ENCODE peak calls at places on chromosome 10, in five cellular contexts. O is transverse colon, Z is fibroblast of lung, N is AG10803, F is suprapubic skin. B is an unnamed sample.

GRCh38 chr10:12264204-12264908 is 68.4 kb downstream of the CDC123 start:
- DNase-seq in O (peak), Z (peak), F (peak), N (peak), B (peak)

GRCh38 chr10:47449102-47449978 is 34.6 kb downstream of the ANXA8 start:
- DNase-seq in F (no peak), Z (no peak), N (no peak), O (no peak), B (no peak)

GRCh38 chr10:18303851-18304800 is 163.9 kb downstream of the CACNB2 start:
- DNase-seq in O (no peak), F (no peak), N (no peak), Z (no peak), B (no peak)

GRCh38 chr10:120783901-120784300 is 67.3 kb upstream of the WDR11 start:
- DNase-seq in N (no peak), F (no peak), O (no peak), Z (no peak), B (no peak)

GRCh38 chr10:43885252-43885651 is 236.6 kb upstream of the ZNF32 start:
- DNase-seq in O (no peak), N (no peak), Z (no peak), F (no peak), B (no peak)

GRCh38 chr10:130767116-130767730 is 544.3 kb downstream of the TCERG1L start:
- DNase-seq in Z (no peak), N (no peak), O (no peak), F (peak), B (no peak)

GRCh38 chr10:122642726-122643605 is 56.7 kb downstream of the C10orf120 start:
- DNase-seq in F (peak), Z (no peak), N (no peak), O (no peak), B (no peak)

GRCh38 chr10:96586419-96587254 is at the start of gene TM9SF3:
- DNase-seq in F (peak), Z (peak), O (peak), N (peak), B (peak)

GRCh38 chr10:86692664-86693063 is 24.4 kb downstream of the LDB3 start:
- DNase-seq in Z (no peak), F (no peak), N (no peak), O (no peak), B (no peak)

GRCh38 chr10:120943542-120943941 is 92.4 kb downstream of the WDR11 start:
- DNase-seq in N (no peak), Z (no peak), O (no peak), F (no peak), B (no peak)

GRCh38 chr10:13909911-13910617 is 323.3 kb downstream of the PRPF18 start:
- DNase-seq in F (no peak), Z (no peak), O (no peak), N (no peak), B (peak)

GRCh38 chr10:24519950-24520349 is 203.7 kb downstream of the ARHGAP21 start:
- DNase-seq in N (no peak), Z (no peak), F (no peak), O (no peak), B (no peak)

GRCh38 chr10:23479798-23480473 is 41.1 kb downstream of the OTUD1 start:
- DNase-seq in Z (no peak), N (no peak), O (no peak), F (no peak), B (no peak)

GRCh38 chr10:43892062-43892765 is 243.5 kb upstream of the ZNF32 start:
- DNase-seq in Z (peak), F (no peak), O (no peak), N (peak), B (peak)

GRCh38 chr10:26755443-26755903 is 58.0 kb downstream of the PDSS1 start:
- DNase-seq in N (peak), Z (peak), F (no peak), O (no peak), B (peak)

GRCh38 chr10:124145109-124145860 is 51.9 kb upstream of the CHST15 start:
- DNase-seq in O (peak), N (peak), Z (peak), F (no peak), B (peak)

GRCh38 chr10:100890141-100890695 is 22.5 kb upstream of the SLF2 start:
- DNase-seq in O (no peak), Z (no peak), N (no peak), F (no peak), B (no peak)

GRCh38 chr10:100887761-100888296 is 24.9 kb upstream of the SLF2 start:
- DNase-seq in Z (no peak), F (peak), N (no peak), O (no peak), B (no peak)

GRCh38 chr10:100888957-100889356 is 23.8 kb upstream of the SLF2 start:
- DNase-seq in F (no peak), Z (peak), O (no peak), N (no peak), B (no peak)

GRCh38 chr10:100889546-100889945 is 23.2 kb upstream of the SLF2 start:
- DNase-seq in O (no peak), Z (no peak), F (no peak), N (no peak), B (no peak)

GRCh38 chr10:100890696-100891271 is 22.0 kb upstream of the SLF2 start:
- DNase-seq in F (no peak), N (peak), O (no peak), Z (peak), B (peak)
- H3K4me3 ChIP-seq in F (no peak), N (no peak), O (no peak), Z (no peak), B (no peak)

DNA sequence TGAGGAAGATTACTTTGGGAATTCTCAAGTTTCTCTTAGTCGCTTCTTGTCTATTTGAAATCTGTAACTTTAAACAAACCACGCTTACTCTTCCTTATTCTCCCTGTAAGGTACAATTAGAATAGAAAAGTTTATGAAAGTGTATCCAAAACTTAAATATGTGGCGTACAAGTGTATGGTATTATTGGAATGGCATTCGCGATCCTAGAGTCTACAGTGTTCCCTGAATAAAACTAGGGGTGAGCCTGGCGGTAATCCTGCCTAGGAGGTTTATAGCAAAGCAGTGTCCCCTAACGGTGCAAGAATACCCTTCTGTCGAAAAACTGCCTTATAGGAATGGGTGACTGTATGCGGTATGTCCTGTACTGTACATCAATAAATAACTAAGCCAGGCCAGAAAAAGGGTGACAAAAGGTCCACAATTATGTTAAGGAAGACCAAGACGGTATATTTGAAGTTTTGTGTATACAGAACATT is 1.2 kb downstream of the TASOR2 start:
- DNase-seq in N (peak), O (no peak), Z (no peak), F (no peak), B (no peak)
- TF ChIP-seq CTCF in N (no peak), O (no peak), Z (no peak), F (no peak), B (peak)

GRCh38 chr10:113129117-113129516 is 179.1 kb downstream of the TCF7L2 start:
- DNase-seq in F (no peak), N (no peak), O (no peak), Z (no peak), B (no peak)
- H3K4me3 ChIP-seq in F (peak), N (peak), O (no peak), Z (no peak), B (peak)

GRCh38 chr10:8853048-8853447 is 798.6 kb downstream of the GATA3 start:
- DNase-seq in F (no peak), Z (no peak), O (no peak), N (no peak), B (no peak)
- TF ChIP-seq CTCF in F (no peak), Z (no peak), O (no peak), N (no peak), B (no peak)

GRCh38 chr10:112203328-112204076 is 19.9 kb upstream of the GPAM start:
- DNase-seq in Z (no peak), O (no peak), N (no peak), F (no peak), B (peak)
- H3K4me3 ChIP-seq in Z (no peak), O (no peak), N (no peak), F (no peak), B (no peak)

GRCh38 chr10:67257427-67258144 is 331.8 kb downstream of the LRRTM3 start:
- DNase-seq in O (no peak), F (no peak), Z (no peak), N (no peak), B (no peak)

GRCh38 chr10:67256984-67257383 is 331.1 kb downstream of the LRRTM3 start:
- DNase-seq in F (no peak), O (no peak), Z (peak), N (no peak), B (no peak)

GRCh38 chr10:67259319-67259929 is 333.6 kb downstream of the LRRTM3 start:
- DNase-seq in O (no peak), Z (no peak), F (no peak), N (no peak), B (no peak)

GRCh38 chr10:67262675-67263074 is 336.8 kb downstream of the LRRTM3 start:
- DNase-seq in Z (no peak), N (no peak), O (no peak), F (no peak), B (no peak)

DNA sequence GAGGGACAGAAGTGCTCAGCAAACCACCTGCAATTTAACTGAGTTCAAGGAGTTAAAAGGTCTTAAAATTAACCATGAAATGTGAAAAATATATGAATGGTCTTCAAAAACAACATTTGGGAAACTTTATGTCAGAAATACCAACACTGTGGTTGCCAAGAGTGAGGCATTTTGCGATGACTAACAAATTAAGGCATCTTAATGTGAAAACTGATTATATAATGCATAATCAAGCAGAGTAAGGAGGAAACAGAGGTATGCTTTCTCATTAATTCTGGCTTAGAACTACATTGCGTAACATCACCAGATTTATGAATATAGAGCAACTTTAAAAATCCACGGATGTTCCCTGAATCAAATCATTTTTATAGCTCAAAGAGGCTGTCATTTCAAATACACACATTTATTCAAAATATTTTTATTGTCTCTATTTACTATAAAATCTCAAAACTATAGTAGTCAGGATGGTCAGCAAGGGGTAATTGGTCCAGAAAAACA is 335.5 kb downstream of the LRRTM3 start:
- DNase-seq in O (no peak), F (no peak), N (no peak), Z (no peak), B (no peak)
- TF ChIP-seq CTCF in O (no peak), F (no peak), N (no peak), Z (no peak), B (no peak)

GRCh38 chr10:110647136-110647430 is 2.9 kb downstream of the RBM20 start:
- DNase-seq in O (no peak), F (no peak), Z (no peak), N (no peak), B (no peak)

GRCh38 chr10:110651044-110651958 is 7.2 kb downstream of the RBM20 start:
- DNase-seq in F (no peak), Z (peak), N (peak), O (no peak), B (peak)

GRCh38 chr10:110648743-110649651 is 4.9 kb downstream of the RBM20 start:
- DNase-seq in O (no peak), F (no peak), Z (no peak), N (no peak), B (no peak)

GRCh38 chr10:110650265-110650668 is 6.1 kb downstream of the RBM20 start:
- DNase-seq in O (no peak), Z (no peak), F (no peak), N (no peak), B (no peak)

GRCh38 chr10:110649652-110650264 is 5.6 kb downstream of the RBM20 start:
- DNase-seq in N (peak), O (no peak), F (no peak), Z (no peak), B (no peak)
- H3K4me3 ChIP-seq in N (no peak), O (no peak), F (no peak), Z (no peak), B (no peak)